ENCODE peak calls at places on chromosome 11, in five cellular contexts. One of them, this sample, is unnamed.

GRCh38 chr11:12662101-12662500 is 12.1 kb upstream of the TEAD1 start:
- DNase-seq in HFF-Myc: no peak
- DNase-seq in ureter: no peak
- DNase-seq in sciatic nerve: no peak
- DNase-seq in fibroblast of pulmonary artery: no peak
- DNase-seq in this sample: no peak

GRCh38 chr11:89267660-89268302 is 90.1 kb downstream of the TYR start:
- DNase-seq in ureter: no peak
- DNase-seq in fibroblast of pulmonary artery: no peak
- DNase-seq in sciatic nerve: no peak
- DNase-seq in HFF-Myc: no peak
- DNase-seq in this sample: no peak

GRCh38 chr11:115159122-115159665 is 345.0 kb downstream of the CADM1 start:
- DNase-seq in sciatic nerve: no peak
- DNase-seq in HFF-Myc: no peak
- DNase-seq in fibroblast of pulmonary artery: no peak
- DNase-seq in ureter: no peak
- DNase-seq in this sample: no peak

GRCh38 chr11:74154621-74155281 is 16.1 kb downstream of the C2CD3 start:
- DNase-seq in ureter: no peak
- DNase-seq in fibroblast of pulmonary artery: peak
- DNase-seq in HFF-Myc: no peak
- DNase-seq in sciatic nerve: no peak
- DNase-seq in this sample: no peak

GRCh38 chr11:62401781-62402180 is 17.1 kb upstream of the SCGB1A1 start:
- DNase-seq in HFF-Myc: no peak
- DNase-seq in fibroblast of pulmonary artery: no peak
- DNase-seq in sciatic nerve: no peak
- DNase-seq in ureter: no peak
- DNase-seq in this sample: no peak

GRCh38 chr11:35943761-35944502 is at the start of gene LDLRAD3:
- DNase-seq in sciatic nerve: peak
- DNase-seq in ureter: peak
- DNase-seq in fibroblast of pulmonary artery: peak
- DNase-seq in HFF-Myc: peak
- DNase-seq in this sample: no peak

GRCh38 chr11:43784866-43785265 is 95.8 kb upstream of the ALKBH3 start:
- DNase-seq in sciatic nerve: no peak
- DNase-seq in HFF-Myc: no peak
- DNase-seq in fibroblast of pulmonary artery: no peak
- DNase-seq in ureter: no peak
- DNase-seq in this sample: no peak

GRCh38 chr11:45045692-45046471 is 95.2 kb upstream of the TP53I11 start:
- DNase-seq in fibroblast of pulmonary artery: peak
- DNase-seq in sciatic nerve: peak
- DNase-seq in ureter: peak
- DNase-seq in HFF-Myc: no peak
- DNase-seq in this sample: peak

GRCh38 chr11:60161766-60162165 is 21.1 kb downstream of the MS4A6A start:
- DNase-seq in HFF-Myc: no peak
- DNase-seq in sciatic nerve: no peak
- DNase-seq in fibroblast of pulmonary artery: no peak
- DNase-seq in ureter: no peak
- DNase-seq in this sample: no peak

GRCh38 chr11:119094816-119095065 is 6.9 kb downstream of the DPAGT1 start:
- DNase-seq in sciatic nerve: peak
- DNase-seq in fibroblast of pulmonary artery: peak
- DNase-seq in HFF-Myc: no peak
- DNase-seq in ureter: peak
- DNase-seq in this sample: no peak

GRCh38 chr11:97234016-97234415 is 844.2 kb downstream of the JRKL start:
- DNase-seq in ureter: no peak
- DNase-seq in HFF-Myc: no peak
- DNase-seq in sciatic nerve: no peak
- DNase-seq in fibroblast of pulmonary artery: no peak
- DNase-seq in this sample: no peak

GRCh38 chr11:71349627-71350026 is 97.2 kb upstream of the SHANK2 start:
- DNase-seq in sciatic nerve: no peak
- DNase-seq in fibroblast of pulmonary artery: no peak
- DNase-seq in HFF-Myc: no peak
- DNase-seq in ureter: no peak
- DNase-seq in this sample: no peak

GRCh38 chr11:114026355-114026754 is 33.2 kb upstream of the ZBTB16 start:
- DNase-seq in ureter: no peak
- DNase-seq in fibroblast of pulmonary artery: peak
- DNase-seq in sciatic nerve: no peak
- DNase-seq in HFF-Myc: no peak
- DNase-seq in this sample: no peak

GRCh38 chr11:68313574-68314202 is 1.3 kb downstream of the LRP5 start:
- DNase-seq in HFF-Myc: peak
- DNase-seq in sciatic nerve: no peak
- DNase-seq in fibroblast of pulmonary artery: no peak
- DNase-seq in ureter: no peak
- DNase-seq in this sample: no peak

GRCh38 chr11:450809-451451 is 851 bp downstream of the PTDSS2 start:
- DNase-seq in fibroblast of pulmonary artery: peak
- DNase-seq in ureter: peak
- DNase-seq in HFF-Myc: no peak
- DNase-seq in sciatic nerve: peak
- DNase-seq in this sample: no peak

GRCh38 chr11:7251836-7252682 is at the start of gene SYT9:
- DNase-seq in sciatic nerve: peak
- DNase-seq in HFF-Myc: no peak
- DNase-seq in ureter: peak
- DNase-seq in fibroblast of pulmonary artery: peak
- DNase-seq in this sample: no peak

This sample was measured in keratinocyte.